ENCODE peak calls at places on chromosomes 16 and 17, in four cellular contexts. X is nucleus accumbens, C is ascending aorta, P is NCI-H2081. V is an unnamed sample.

GRCh38 chr17:39799395-39799794 is 61.7 kb downstream of the GRB7 start:
- DNase-seq in X (no peak), C (no peak), P (no peak), V (no peak)

GRCh38 chr17:31517524-31517923 is 126.0 kb downstream of the RAB11FIP4 start:
- DNase-seq in X (no peak), C (no peak), P (no peak), V (no peak)

GRCh38 chr17:55735784-55736405 is 13.2 kb upstream of the TMEM100 start:
- DNase-seq in X (no peak), C (no peak), P (no peak), V (peak)

GRCh38 chr17:58284613-58285421 is 4.1 kb upstream of the MPO start:
- DNase-seq in X (no peak), C (no peak), P (no peak), V (no peak)

GRCh38 chr17:27343294-27343693 is 49.4 kb downstream of the WSB1 start:
- DNase-seq in X (no peak), C (no peak), P (no peak), V (no peak)

GRCh38 chr17:2394775-2395191 is 6.1 kb downstream of the MNT start:
- DNase-seq in X (no peak), C (no peak), P (no peak), V (no peak)

GRCh38 chr17:73624496-73624988 is 19.7 kb downstream of the SDK2 start:
- DNase-seq in X (no peak), C (no peak), P (no peak), V (no peak)

GRCh38 chr16:75053791-75054555 is 55.1 kb downstream of the ZNRF1 start:
- DNase-seq in X (peak), C (no peak), P (peak), V (no peak)

GRCh38 chr16:84773312-84773711 is 46.5 kb upstream of the CRISPLD2 start:
- DNase-seq in X (no peak), C (no peak), P (no peak), V (no peak)

GRCh38 chr16:24681793-24682192 is 47.7 kb upstream of the TNRC6A start:
- DNase-seq in X (no peak), C (no peak), P (no peak), V (no peak)

GRCh38 chr17:78236362-78237127 is 5.1 kb downstream of the TMEM235 start:
- DNase-seq in X (no peak), C (no peak), P (no peak), V (no peak)

GRCh38 chr17:18262641-18263040 is 2.2 kb downstream of the MIEF2 start:
- DNase-seq in X (no peak), C (no peak), P (no peak), V (no peak)

GRCh38 chr17:66518677-66519076 is 216.3 kb downstream of the PRKCA start:
- DNase-seq in X (no peak), C (no peak), P (no peak), V (no peak)

GRCh38 chr17:66966529-66967418 is 2.3 kb downstream of the CACNG4 start:
- DNase-seq in X (no peak), C (no peak), P (no peak), V (no peak)

GRCh38 chr17:9676742-9677387 is 31.5 kb downstream of the USP43 start:
- DNase-seq in X (no peak), C (no peak), P (no peak), V (peak)

GRCh38 chr17:28878981-28879380 is 18.6 kb downstream of the FLOT2 start:
- DNase-seq in X (no peak), C (no peak), P (peak), V (peak)

GRCh38 chr17:75909812-75910274 is 5.2 kb upstream of the MRPL38 start:
- DNase-seq in X (no peak), C (no peak), P (peak), V (peak)

GRCh38 chr16:17474572-17474971 is 3.8 kb upstream of the XYLT1 start:
- DNase-seq in X (no peak), C (no peak), P (no peak), V (no peak)

GRCh38 chr17:78133179-78133951 is 2.8 kb downstream of the TMC8 start:
- DNase-seq in X (no peak), C (no peak), P (no peak), V (no peak)

GRCh38 chr16:24337013-24337412 is 80.9 kb downstream of the CACNG3 start:
- DNase-seq in X (no peak), C (no peak), P (no peak), V (no peak)

GRCh38 chr17:15048933-15049539 is 216.1 kb downstream of the PMP22 start:
- DNase-seq in X (no peak), C (no peak), P (no peak), V (no peak)

GRCh38 chr17:17719966-17720543 is 38.8 kb downstream of the RAI1 start:
- DNase-seq in X (no peak), C (no peak), P (no peak), V (no peak)

GRCh38 chr17:51154176-51154575 is 817 bp downstream of the NME1 start:
- DNase-seq in X (no peak), C (no peak), P (no peak), V (no peak)

GRCh38 chr17:79833744-79834574 is 5.3 kb downstream of the CBX4 start:
- DNase-seq in X (no peak), C (no peak), P (no peak), V (no peak)

GRCh38 chr17:21299981-21300600 is 15.6 kb downstream of the MAP2K3 start:
- DNase-seq in X (no peak), C (no peak), P (no peak), V (no peak)

GRCh38 chr17:74211141-74211928 is 2.0 kb upstream of the TTYH2 start:
- DNase-seq in X (no peak), C (no peak), P (no peak), V (peak)

GRCh38 chr17:72145972-72146755 is 25.3 kb downstream of the SOX9 start:
- DNase-seq in X (no peak), C (no peak), P (no peak), V (peak)

GRCh38 chr16:15533386-15533785 is 99.0 kb downstream of the BMERB1 start:
- DNase-seq in X (no peak), C (no peak), P (no peak), V (no peak)

V was measured in astrocyte of the spinal cord.